ENCODE peak calls at places on chromosomes 3 and 15, in seven cellular contexts. Y is sigmoid colon, X is HepG2, A is BJ, W is upper lobe of right lung, S is RWPE2, D is body of pancreas. H is an unnamed sample. For H3K36me3, the result is how much of the 10 kb centered on the place peaks cover.

GRCh38 chr3:40574661-40575060 is 49.9 kb downstream of the ZNF621 start:
- DNase-seq in S (no peak), A (no peak), X (no peak), W (no peak), Y (no peak), D (no peak), H (no peak)

GRCh38 chr3:16511561-16512434 is 1.7 kb downstream of the RFTN1 start:
- DNase-seq in S (no peak), Y (peak), W (no peak), D (peak), A (no peak), X (no peak), H (no peak)

GRCh38 chr15:85030301-85031049 is 48.8 kb downstream of the PDE8A start:
- DNase-seq in X (no peak), A (no peak), Y (no peak), W (no peak), D (no peak), S (no peak), H (no peak)

GRCh38 chr3:150408232-150409124 is at the start of gene TSC22D2:
- DNase-seq in X (peak), A (peak), D (peak), W (peak), S (peak), Y (peak), H (no peak)

GRCh38 chr15:57158589-57158988 is 217.7 kb upstream of the CGNL1 start:
- DNase-seq in Y (no peak), A (no peak), X (no peak), S (no peak), D (no peak), W (no peak), H (peak)

GRCh38 chr15:21260966-21261395 is 179.3 kb downstream of the POTEB3 start:
- DNase-seq in W (peak), S (peak), A (no peak), X (no peak), Y (peak), D (peak), H (no peak)

GRCh38 chr3:23314981-23315805 is 112.1 kb downstream of the UBE2E2 start:
- DNase-seq in W (no peak), Y (no peak), X (no peak), A (no peak), D (no peak), S (no peak), H (no peak)

GRCh38 chr3:194741916-194742315 is 56.2 kb downstream of the FAM43A start:
- DNase-seq in D (no peak), W (no peak), S (no peak), A (no peak), X (no peak), Y (no peak), H (no peak)

GRCh38 chr15:47442366-47442765 is 274.9 kb upstream of the SEMA6D start:
- DNase-seq in A (no peak), D (no peak), S (no peak), Y (no peak), W (no peak), X (no peak), H (no peak)

GRCh38 chr3:31164398-31164797 is 269.9 kb upstream of the GADL1 start:
- DNase-seq in W (no peak), D (no peak), S (no peak), A (no peak), X (no peak), Y (no peak), H (no peak)

GRCh38 chr3:127524300-127524896 is 66.1 kb downstream of the TPRA1 start:
- DNase-seq in A (no peak), X (no peak), W (no peak), D (peak), S (no peak), Y (no peak), H (no peak)

GRCh38 chr15:82739086-82739485 is 29.4 kb upstream of the AP3B2 start:
- DNase-seq in S (no peak), D (no peak), A (no peak), X (no peak), W (no peak), Y (no peak), H (no peak)

GRCh38 chr15:31361764-31362120 is 35.1 kb downstream of the KLF13 start:
- DNase-seq in W (no peak), D (no peak), X (no peak), Y (no peak), S (no peak), A (no peak), H (no peak)

GRCh38 chr3:113533534-113533892 is 1.2 kb downstream of the SIDT1 start:
- DNase-seq in W (no peak), X (no peak), A (no peak), Y (no peak), D (no peak), S (no peak), H (no peak)

GRCh38 chr15:33700695-33701303 is 267.5 kb upstream of the CHRM5 start:
- DNase-seq in A (no peak), X (peak), W (peak), Y (peak), D (peak), S (no peak), H (peak)

GRCh38 chr15:55902975-55903374 is 90.4 kb downstream of the NEDD4 start:
- DNase-seq in D (no peak), A (no peak), X (no peak), W (no peak), Y (no peak), S (no peak), H (no peak)

GRCh38 chr3:124126446-124127017 is 134.6 kb upstream of the ROPN1 start:
- DNase-seq in A (no peak), W (no peak), X (no peak), Y (no peak), D (no peak), S (no peak), H (no peak)

GRCh38 chr3:71585891-71586809 is 2.6 kb upstream of the FOXP1 start:
- DNase-seq in A (no peak), X (no peak), D (no peak), Y (no peak), W (no peak), S (no peak), H (no peak)

GRCh38 chr3:45414823-45415222 is 26.4 kb downstream of the LARS2 start:
- DNase-seq in A (no peak), D (no peak), S (no peak), W (no peak), X (no peak), Y (no peak), H (no peak)

GRCh38 chr3:113847664-113848461 is 9.3 kb downstream of the GRAMD1C start:
- DNase-seq in W (no peak), D (no peak), S (no peak), X (no peak), Y (no peak), A (no peak), H (no peak)

GRCh38 chr3:196684548-196685407 is 27.3 kb downstream of the CEP19 start:
- DNase-seq in X (peak), W (peak), Y (peak), D (peak), A (no peak), S (no peak), H (no peak)

GRCh38 chr3:101574388-101575156 is 592 bp downstream of the PCNP start:
- DNase-seq in A (no peak), X (peak), D (peak), W (peak), Y (peak), S (no peak), H (no peak)

GRCh38 chr3:23240386-23240785 is 37.3 kb downstream of the UBE2E2 start:
- DNase-seq in A (no peak), Y (no peak), W (no peak), D (no peak), X (no peak), S (no peak), H (no peak)

GRCh38 chr15:56832125-56832524 is 86.3 kb upstream of the TCF12 start:
- DNase-seq in S (no peak), D (peak), X (no peak), Y (peak), W (no peak), A (no peak), H (no peak)

GRCh38 chr3:194705227-194705626 is 19.5 kb downstream of the FAM43A start:
- DNase-seq in A (no peak), D (no peak), Y (no peak), S (no peak), W (no peak), X (no peak), H (no peak)

GRCh38 chr3:31610700-31611275 is 78.1 kb downstream of the STT3B start:
- DNase-seq in S (no peak), A (no peak), D (no peak), Y (no peak), W (no peak), X (peak), H (no peak)

GRCh38 chr3:121064121-121064520 is 156.1 kb downstream of the STXBP5L start:
- DNase-seq in W (no peak), X (peak), S (no peak), A (no peak), Y (no peak), D (no peak), H (no peak)

GRCh38 chr3:101944308-101944707 is 95.0 kb downstream of the NFKBIZ start:
- DNase-seq in Y (no peak), X (no peak), W (no peak), S (no peak), A (no peak), D (no peak), H (no peak)

GRCh38 chr3:183560607-183561006 is 5.1 kb upstream of the KLHL6 start:
- DNase-seq in S (no peak), X (no peak), Y (no peak), W (no peak), D (no peak), A (no peak), H (no peak)

GRCh38 chr15:66040211-66040892 is 171.1 kb downstream of the RAB11A start:
- DNase-seq in W (no peak), A (no peak), S (no peak), D (no peak), Y (no peak), X (no peak), H (no peak)

GRCh38 chr3:186367631-186368030 is 5.6 kb upstream of the DGKG start:
- DNase-seq in A (no peak), D (no peak), S (no peak), X (no peak), Y (no peak), W (no peak), H (no peak)

GRCh38 chr15:68197661-68198437 is 7.3 kb downstream of the CALML4 start:
- DNase-seq in S (no peak), D (no peak), A (no peak), W (no peak), X (no peak), Y (no peak), H (no peak)

GRCh38 chr15:73440571-73440970 is 2.4 kb upstream of the REC114 start:
- DNase-seq in D (no peak), W (no peak), A (no peak), S (no peak), X (no peak), Y (no peak), H (no peak)

GRCh38 chr15:28273468-28273867 is 48.5 kb downstream of the HERC2 start:
- DNase-seq in W (no peak), A (no peak), S (no peak), D (no peak), Y (no peak), X (no peak), H (no peak)
- TF ChIP-seq CTCF in W (peak), A (peak), S (no peak), D (no peak), Y (no peak), X (no peak), H (peak)

DNA sequence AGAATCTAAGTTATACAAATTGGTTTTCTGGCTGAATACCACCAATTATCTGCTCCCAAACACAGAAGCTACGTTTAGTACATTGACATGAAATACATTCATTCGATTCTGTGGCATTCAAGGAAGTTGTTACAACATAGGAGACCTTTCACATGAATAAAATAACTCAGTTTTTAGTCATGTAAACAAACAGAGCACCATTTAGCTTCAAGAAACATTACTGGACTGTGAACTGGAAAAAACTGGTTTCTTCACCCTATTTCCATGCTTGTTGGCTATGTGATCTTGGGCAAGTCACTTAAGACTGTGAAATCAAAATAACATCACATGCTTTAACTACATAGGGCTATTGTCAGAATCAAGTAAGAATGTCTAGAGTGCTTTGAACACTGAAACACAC is 46.2 kb downstream of the NRG4 start:
- DNase-seq in A (peak), S (no peak), D (no peak), Y (no peak), X (no peak), W (no peak), H (no peak)
- H3K36me3 ChIP-seq in A (under half), S (under half), D (under half), Y (under half), X (under half), W (under half), H (under half)

DNA sequence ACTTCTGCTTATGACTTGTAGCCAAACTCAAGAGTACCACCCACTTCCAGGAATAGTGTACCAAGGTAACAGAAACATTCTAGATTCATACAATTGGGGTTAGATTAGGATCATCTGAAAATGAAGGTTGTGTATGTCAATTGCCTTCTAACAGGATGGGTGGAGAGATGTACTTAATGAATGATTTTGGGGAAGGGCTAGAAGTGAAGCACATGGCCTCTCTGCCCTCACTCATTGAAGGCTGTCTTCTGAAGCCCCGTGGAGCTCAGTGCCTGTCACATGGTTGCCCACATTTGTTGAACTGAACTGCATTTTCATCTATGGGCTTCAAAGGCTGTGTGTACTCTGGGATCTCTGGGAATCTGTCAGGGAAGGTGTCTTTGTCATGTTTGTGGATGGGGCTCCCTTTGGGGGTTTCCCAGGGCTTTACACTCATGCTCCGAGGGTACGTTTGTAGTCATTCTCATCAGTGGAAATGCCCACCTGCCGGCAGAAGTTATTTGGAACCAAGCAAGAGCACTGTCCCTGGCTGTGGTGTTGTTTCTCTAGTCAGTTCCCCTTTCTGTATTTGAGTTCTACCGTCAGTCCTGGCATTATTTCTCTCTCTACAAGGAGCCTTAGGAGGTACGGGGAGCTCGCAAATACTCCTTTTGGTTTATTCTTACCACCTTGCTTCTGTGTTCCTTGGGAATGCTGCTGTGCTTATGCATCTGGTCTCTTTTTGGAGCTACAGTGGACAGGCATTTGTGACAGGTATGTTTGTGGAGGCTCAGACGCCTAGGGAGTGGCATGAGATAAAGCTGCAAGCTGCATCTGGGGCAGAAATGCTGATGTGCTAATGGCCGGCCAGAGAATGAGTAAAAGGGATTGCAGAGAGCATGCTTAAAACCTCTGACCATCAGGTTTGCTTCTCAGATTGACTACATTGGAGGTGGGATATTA is 22.4 kb downstream of the CD86 start:
- DNase-seq in Y (no peak), A (no peak), D (no peak), X (no peak), S (no peak), W (no peak), H (no peak)
- H3K4me3 ChIP-seq in Y (no peak), A (no peak), D (no peak), X (no peak), S (no peak), W (no peak), H (no peak)

GRCh38 chr3:148948913-148949657 is 42.3 kb upstream of the GYG1 start:
- DNase-seq in A (no peak), W (no peak), X (no peak), S (no peak), D (peak), Y (no peak), H (no peak)

GRCh38 chr3:148938306-148938705 is 53.0 kb upstream of the GYG1 start:
- DNase-seq in W (no peak), X (no peak), Y (no peak), A (no peak), S (no peak), D (no peak), H (no peak)

GRCh38 chr3:148940983-148941382 is 50.4 kb upstream of the GYG1 start:
- DNase-seq in W (no peak), S (no peak), D (no peak), Y (no peak), X (no peak), A (no peak), H (no peak)

GRCh38 chr3:148938931-148939330 is 52.4 kb upstream of the GYG1 start:
- DNase-seq in Y (no peak), A (no peak), D (no peak), S (no peak), W (no peak), X (no peak), H (no peak)

DNA sequence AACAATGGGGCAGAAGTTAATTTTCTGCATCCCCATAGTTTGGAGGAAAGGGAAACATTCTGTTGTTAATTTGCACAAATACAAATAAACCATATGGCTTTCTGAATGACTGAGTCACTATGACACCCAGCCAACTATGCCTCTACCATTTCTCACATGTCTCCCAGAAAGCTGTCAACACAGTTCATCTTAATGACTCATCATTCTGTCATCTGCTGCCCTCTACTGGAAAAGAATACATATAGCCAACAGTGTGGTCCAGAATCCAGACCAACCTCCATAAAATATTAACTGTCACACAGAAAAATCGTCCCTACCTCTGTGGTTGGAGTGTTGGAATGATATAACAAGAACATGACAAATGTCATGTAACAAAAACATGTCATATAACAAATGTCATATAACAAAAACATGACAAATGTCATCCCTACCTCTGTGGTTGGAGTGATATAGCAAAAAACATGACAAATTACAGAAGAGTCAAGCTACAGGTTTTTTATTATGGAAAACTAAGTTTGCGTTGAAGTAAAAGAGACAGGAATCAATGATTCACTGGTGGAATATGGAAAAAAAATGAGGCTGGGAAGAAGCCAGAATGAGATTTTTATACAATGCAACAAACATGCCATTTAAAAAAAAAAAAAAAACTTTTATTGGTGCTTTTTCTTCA is 47.7 kb upstream of the GYG1 start:
- DNase-seq in D (peak), S (no peak), Y (no peak), W (no peak), X (peak), A (peak), H (peak)
- TF ChIP-seq CTCF in D (peak), S (peak), Y (peak), W (peak), X (peak), A (peak), H (peak)

DNA sequence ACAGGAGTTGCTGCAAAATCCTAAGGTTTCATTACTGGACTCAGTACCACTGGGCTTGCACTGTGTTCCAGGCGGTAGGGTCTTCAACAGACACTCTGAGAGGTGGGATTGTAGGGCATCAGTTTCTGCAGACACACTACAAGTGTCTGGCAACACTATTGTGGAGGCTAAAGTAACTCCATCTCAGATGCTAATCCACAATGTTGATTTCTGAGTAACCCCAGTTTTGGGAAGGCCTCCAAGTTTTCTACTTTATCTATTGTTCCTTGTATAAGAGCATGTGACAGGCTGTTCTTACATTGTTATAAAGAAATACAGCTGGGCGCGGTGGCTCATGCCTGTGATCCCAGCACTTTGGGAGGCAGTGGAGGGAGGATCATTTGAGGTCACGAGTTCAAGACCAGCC is 2.5 kb upstream of the ABHD5 start:
- DNase-seq in S (no peak), X (no peak), Y (no peak), A (no peak), D (no peak), W (no peak), H (no peak)
- H3K36me3 ChIP-seq in S (under half), X (under half), Y (under half), A (under half), D (under half), W (under half), H (under half)

GRCh38 chr3:129410971-129411370 is 17.5 kb downstream of the EFCAB12 start:
- DNase-seq in D (no peak), A (no peak), Y (no peak), S (no peak), W (no peak), X (no peak), H (no peak)
- H3K4me3 ChIP-seq in D (no peak), A (no peak), Y (no peak), S (no peak), W (no peak), X (no peak), H (no peak)